ENCODE peak calls at places on chromosomes 7 and 10, in eight cellular contexts. C is GM18507; Q is hippocampal formation; D is mucosa of descending colon; N is HTR-8/SVneo; S is stimulated activated CD8-positive, alpha-beta memory T cell treated with anti-CD3 and anti-CD28 coated beads, Interleukin-4, amount 100 ng/mL, for 1 hour; X is tibial nerve; L is neural crest cell. T is an unnamed sample.

GRCh38 chr10:124645496-124646095 is 98.6 kb downstream of the FAM53B start:
- DNase-seq in C (no peak), L (no peak), X (no peak), Q (no peak), S (no peak), N (no peak), D (no peak), T (no peak)

GRCh38 chr10:129915526-129916378 is 48.3 kb downstream of the EBF3 start:
- DNase-seq in N (no peak), Q (no peak), L (no peak), X (no peak), S (no peak), D (no peak), C (no peak), T (no peak)

GRCh38 chr10:84008878-84009277 is 130.4 kb upstream of the GHITM start:
- DNase-seq in N (no peak), S (no peak), X (no peak), Q (no peak), L (peak; percentile 15), C (peak; percentile 20), D (peak; percentile 63), T (peak; percentile 21)

GRCh38 chr7:123849855-123850254 is 4.9 kb downstream of the HYAL4 start:
- DNase-seq in L (no peak), C (no peak), Q (no peak), S (no peak), N (no peak), X (no peak), D (no peak), T (no peak)

GRCh38 chr7:23759556-23760391 is 49.8 kb downstream of the STK31 start:
- DNase-seq in S (no peak), X (no peak), L (no peak), N (peak; percentile 60), D (no peak), C (no peak), Q (no peak), T (peak; percentile 74)

GRCh38 chr10:22183771-22184466 is 33.9 kb downstream of the EBLN1 start:
- DNase-seq in S (no peak), D (no peak), X (no peak), Q (no peak), L (no peak), N (no peak), C (no peak), T (no peak)

GRCh38 chr7:81594767-81595166 is 175.1 kb downstream of the HGF start:
- DNase-seq in N (no peak), C (no peak), L (no peak), D (no peak), S (no peak), X (no peak), Q (no peak), T (no peak)

GRCh38 chr7:19410096-19410495 is 264.9 kb upstream of the FERD3L start:
- DNase-seq in C (no peak), N (no peak), D (no peak), Q (no peak), S (no peak), X (no peak), L (no peak), T (peak; percentile 58)

GRCh38 chr7:2114052-2114451 is 118.7 kb downstream of the MAD1L1 start:
- DNase-seq in Q (no peak), X (no peak), N (peak; percentile 81), L (no peak), D (no peak), S (no peak), C (no peak), T (peak; percentile 39)

GRCh38 chr10:130137077-130137448 is 872 bp downstream of the GLRX3 start:
- DNase-seq in S (no peak), D (no peak), X (no peak), C (no peak), N (no peak), Q (no peak), L (no peak), T (peak; percentile 11)

GRCh38 chr7:30285067-30285530 is 702 bp downstream of the ZNRF2 start:
- DNase-seq in C (no peak), N (no peak), D (no peak), S (no peak), Q (no peak), L (peak; percentile 31), X (no peak), T (no peak)

GRCh38 chr7:68680235-68680872 is 917.9 kb upstream of the AUTS2 start:
- DNase-seq in S (no peak), Q (no peak), C (no peak), L (no peak), X (no peak), N (no peak), D (no peak), T (no peak)

GRCh38 chr7:113109718-113110117 is 8.6 kb downstream of the SMIM30 start:
- DNase-seq in Q (no peak), S (no peak), D (no peak), C (no peak), L (no peak), N (no peak), X (no peak), T (no peak)

GRCh38 chr7:74032191-74032490 is 4.2 kb downstream of the ELN start:
- DNase-seq in Q (no peak), D (no peak), X (peak; percentile 59), S (no peak), C (no peak), N (no peak), L (no peak), T (peak; percentile 89)

GRCh38 chr7:46696741-46697140 is 775.7 kb upstream of the IGFBP3 start:
- DNase-seq in L (no peak), N (no peak), S (no peak), D (no peak), Q (no peak), X (no peak), C (no peak), T (no peak)

GRCh38 chr10:79176949-79177602 is 108.3 kb downstream of the ZMIZ1 start:
- DNase-seq in X (no peak), S (no peak), N (no peak), C (no peak), L (no peak), Q (no peak), D (no peak), T (no peak)

GRCh38 chr10:72276421-72277339 is 3.0 kb downstream of the DDIT4 start:
- DNase-seq in L (no peak), D (peak; percentile 50), X (no peak), C (no peak), N (no peak), Q (no peak), S (no peak), T (peak; percentile 49)

GRCh38 chr7:133024604-133025003 is 57.3 kb downstream of the CHCHD3 start:
- DNase-seq in S (no peak), L (no peak), X (no peak), C (no peak), D (no peak), Q (no peak), N (no peak), T (no peak)

GRCh38 chr10:119190353-119190752 is 11.7 kb upstream of the PRDX3 start:
- DNase-seq in Q (no peak), N (peak; percentile 79), L (no peak), S (no peak), C (no peak), X (no peak), D (no peak), T (peak; percentile 89)

GRCh38 chr10:43202224-43202656 is 64.0 kb downstream of the CSGALNACT2 start:
- DNase-seq in Q (peak; percentile 5), L (peak; percentile 45), S (no peak), D (peak; percentile 50), N (no peak), X (no peak), C (peak; percentile 38), T (peak; percentile 53)

GRCh38 chr10:37680243-37680683 is 177.1 kb downstream of the ZNF248 start:
- DNase-seq in S (no peak), L (no peak), N (no peak), C (no peak), X (no peak), D (no peak), Q (no peak), T (no peak)

GRCh38 chr10:5930272-5930671 is 40.2 kb downstream of the FBH1 start:
- DNase-seq in X (no peak), Q (no peak), L (no peak), S (no peak), N (no peak), D (no peak), C (no peak), T (no peak)

GRCh38 chr7:157432541-157432956 is 95.7 kb downstream of the DNAJB6 start:
- DNase-seq in S (no peak), N (no peak), C (no peak), L (peak; percentile 46), D (peak; percentile 66), Q (no peak), X (no peak), T (no peak)

T was measured in MG63.